ENCODE peak calls at places on chromosomes 7 and 10, in eight cellular contexts. One of them, this sample, is unnamed.

GRCh38 chr10:22623624-22624263 is 90.6 kb downstream of the PIP4K2A start:
- DNase-seq in foreskin fibroblast: no peak
- DNase-seq in fibroblast of the aortic adventitia: no peak
- DNase-seq in HFFc6: no peak
- DNase-seq in transverse colon: no peak
- DNase-seq in OCI-LY7: no peak
- DNase-seq in D721Med: no peak
- DNase-seq in fibroblast of lung: peak
- DNase-seq in this sample: no peak

GRCh38 chr7:19572566-19572965 is 136.3 kb downstream of the POLR1F start:
- DNase-seq in foreskin fibroblast: no peak
- DNase-seq in fibroblast of the aortic adventitia: peak
- DNase-seq in HFFc6: no peak
- DNase-seq in transverse colon: no peak
- DNase-seq in OCI-LY7: no peak
- DNase-seq in D721Med: no peak
- DNase-seq in fibroblast of lung: no peak
- DNase-seq in this sample: no peak

GRCh38 chr7:152076940-152077933 is 51.8 kb downstream of the GALNT11 start:
- DNase-seq in foreskin fibroblast: no peak
- DNase-seq in fibroblast of the aortic adventitia: peak
- DNase-seq in HFFc6: no peak
- DNase-seq in transverse colon: no peak
- DNase-seq in OCI-LY7: no peak
- DNase-seq in D721Med: no peak
- DNase-seq in fibroblast of lung: no peak
- DNase-seq in this sample: no peak

GRCh38 chr7:149784251-149784608 is 10.8 kb upstream of the ZNF467 start:
- DNase-seq in foreskin fibroblast: no peak
- DNase-seq in fibroblast of the aortic adventitia: no peak
- DNase-seq in HFFc6: no peak
- DNase-seq in transverse colon: no peak
- DNase-seq in OCI-LY7: no peak
- DNase-seq in D721Med: no peak
- DNase-seq in fibroblast of lung: no peak
- DNase-seq in this sample: no peak

GRCh38 chr7:39017369-39017768 is 39.7 kb downstream of the POU6F2 start:
- DNase-seq in foreskin fibroblast: no peak
- DNase-seq in fibroblast of the aortic adventitia: no peak
- DNase-seq in HFFc6: no peak
- DNase-seq in transverse colon: no peak
- DNase-seq in OCI-LY7: no peak
- DNase-seq in D721Med: no peak
- DNase-seq in fibroblast of lung: no peak
- DNase-seq in this sample: no peak

GRCh38 chr7:123026251-123026650 is 30.8 kb upstream of the TAS2R16 start:
- DNase-seq in foreskin fibroblast: no peak
- DNase-seq in fibroblast of the aortic adventitia: no peak
- DNase-seq in HFFc6: no peak
- DNase-seq in transverse colon: no peak
- DNase-seq in OCI-LY7: no peak
- DNase-seq in D721Med: no peak
- DNase-seq in fibroblast of lung: no peak
- DNase-seq in this sample: no peak

GRCh38 chr7:106717254-106717996 is 56.5 kb upstream of the CCDC71L start:
- DNase-seq in foreskin fibroblast: no peak
- DNase-seq in fibroblast of the aortic adventitia: no peak
- DNase-seq in HFFc6: peak
- DNase-seq in transverse colon: no peak
- DNase-seq in OCI-LY7: no peak
- DNase-seq in D721Med: no peak
- DNase-seq in fibroblast of lung: no peak
- DNase-seq in this sample: no peak

GRCh38 chr7:155643804-155644177 is 670 bp upstream of the RBM33 start:
- DNase-seq in foreskin fibroblast: peak
- DNase-seq in fibroblast of the aortic adventitia: peak
- DNase-seq in HFFc6: no peak
- DNase-seq in transverse colon: no peak
- DNase-seq in OCI-LY7: no peak
- DNase-seq in D721Med: peak
- DNase-seq in fibroblast of lung: no peak
- DNase-seq in this sample: no peak

GRCh38 chr7:24905996-24906770 is 73.8 kb downstream of the OSBPL3 start:
- DNase-seq in foreskin fibroblast: peak
- DNase-seq in fibroblast of the aortic adventitia: no peak
- DNase-seq in HFFc6: peak
- DNase-seq in transverse colon: no peak
- DNase-seq in OCI-LY7: no peak
- DNase-seq in D721Med: no peak
- DNase-seq in fibroblast of lung: no peak
- DNase-seq in this sample: no peak

GRCh38 chr7:15326044-15326644 is 235.7 kb downstream of the AGMO start:
- DNase-seq in foreskin fibroblast: peak
- DNase-seq in fibroblast of the aortic adventitia: peak
- DNase-seq in HFFc6: peak
- DNase-seq in transverse colon: no peak
- DNase-seq in OCI-LY7: peak
- DNase-seq in D721Med: no peak
- DNase-seq in fibroblast of lung: peak
- DNase-seq in this sample: no peak

GRCh38 chr7:107230334-107230733 is 61.5 kb downstream of the HBP1 start:
- DNase-seq in foreskin fibroblast: no peak
- DNase-seq in fibroblast of the aortic adventitia: peak
- DNase-seq in HFFc6: no peak
- DNase-seq in transverse colon: no peak
- DNase-seq in OCI-LY7: no peak
- DNase-seq in D721Med: no peak
- DNase-seq in fibroblast of lung: peak
- DNase-seq in this sample: no peak

GRCh38 chr10:118341678-118342637 is at the start of gene FAM204A:
- DNase-seq in foreskin fibroblast: peak
- DNase-seq in fibroblast of the aortic adventitia: peak
- DNase-seq in HFFc6: peak
- DNase-seq in transverse colon: peak
- DNase-seq in OCI-LY7: peak
- DNase-seq in D721Med: peak
- DNase-seq in fibroblast of lung: peak
- DNase-seq in this sample: peak
- TF ChIP-seq CTCF in foreskin fibroblast: no peak
- TF ChIP-seq CTCF in fibroblast of the aortic adventitia: no peak
- TF ChIP-seq CTCF in HFFc6: no peak
- TF ChIP-seq CTCF in transverse colon: no peak
- TF ChIP-seq CTCF in OCI-LY7: no peak
- TF ChIP-seq CTCF in D721Med: no peak
- TF ChIP-seq CTCF in fibroblast of lung: no peak
- TF ChIP-seq CTCF in this sample: no peak

GRCh38 chr10:93315261-93315660 is 166.9 kb downstream of the MYOF start:
- DNase-seq in foreskin fibroblast: no peak
- DNase-seq in fibroblast of the aortic adventitia: no peak
- DNase-seq in HFFc6: no peak
- DNase-seq in transverse colon: no peak
- DNase-seq in OCI-LY7: no peak
- DNase-seq in D721Med: no peak
- DNase-seq in fibroblast of lung: no peak
- DNase-seq in this sample: no peak
- TF ChIP-seq CTCF in foreskin fibroblast: no peak
- TF ChIP-seq CTCF in fibroblast of the aortic adventitia: no peak
- TF ChIP-seq CTCF in HFFc6: no peak
- TF ChIP-seq CTCF in transverse colon: no peak
- TF ChIP-seq CTCF in OCI-LY7: no peak
- TF ChIP-seq CTCF in D721Med: no peak
- TF ChIP-seq CTCF in fibroblast of lung: no peak
- TF ChIP-seq CTCF in this sample: no peak

GRCh38 chr7:150895809-150896208 is 43.5 kb downstream of the AOC1 start:
- DNase-seq in foreskin fibroblast: no peak
- DNase-seq in fibroblast of the aortic adventitia: no peak
- DNase-seq in HFFc6: no peak
- DNase-seq in transverse colon: no peak
- DNase-seq in OCI-LY7: peak
- DNase-seq in D721Med: no peak
- DNase-seq in fibroblast of lung: no peak
- DNase-seq in this sample: no peak
- TF ChIP-seq CTCF in foreskin fibroblast: no peak
- TF ChIP-seq CTCF in fibroblast of the aortic adventitia: no peak
- TF ChIP-seq CTCF in HFFc6: no peak
- TF ChIP-seq CTCF in transverse colon: no peak
- TF ChIP-seq CTCF in OCI-LY7: peak
- TF ChIP-seq CTCF in D721Med: no peak
- TF ChIP-seq CTCF in fibroblast of lung: no peak
- TF ChIP-seq CTCF in this sample: no peak

GRCh38 chr7:3482147-3482921 is 181.3 kb downstream of the SDK1 start:
- DNase-seq in foreskin fibroblast: no peak
- DNase-seq in fibroblast of the aortic adventitia: peak
- DNase-seq in HFFc6: no peak
- DNase-seq in transverse colon: peak
- DNase-seq in OCI-LY7: peak
- DNase-seq in D721Med: no peak
- DNase-seq in fibroblast of lung: peak
- DNase-seq in this sample: no peak
- TF ChIP-seq CTCF in foreskin fibroblast: peak
- TF ChIP-seq CTCF in fibroblast of the aortic adventitia: peak
- TF ChIP-seq CTCF in HFFc6: peak
- TF ChIP-seq CTCF in transverse colon: peak
- TF ChIP-seq CTCF in OCI-LY7: peak
- TF ChIP-seq CTCF in D721Med: peak
- TF ChIP-seq CTCF in fibroblast of lung: peak
- TF ChIP-seq CTCF in this sample: peak

DNA sequence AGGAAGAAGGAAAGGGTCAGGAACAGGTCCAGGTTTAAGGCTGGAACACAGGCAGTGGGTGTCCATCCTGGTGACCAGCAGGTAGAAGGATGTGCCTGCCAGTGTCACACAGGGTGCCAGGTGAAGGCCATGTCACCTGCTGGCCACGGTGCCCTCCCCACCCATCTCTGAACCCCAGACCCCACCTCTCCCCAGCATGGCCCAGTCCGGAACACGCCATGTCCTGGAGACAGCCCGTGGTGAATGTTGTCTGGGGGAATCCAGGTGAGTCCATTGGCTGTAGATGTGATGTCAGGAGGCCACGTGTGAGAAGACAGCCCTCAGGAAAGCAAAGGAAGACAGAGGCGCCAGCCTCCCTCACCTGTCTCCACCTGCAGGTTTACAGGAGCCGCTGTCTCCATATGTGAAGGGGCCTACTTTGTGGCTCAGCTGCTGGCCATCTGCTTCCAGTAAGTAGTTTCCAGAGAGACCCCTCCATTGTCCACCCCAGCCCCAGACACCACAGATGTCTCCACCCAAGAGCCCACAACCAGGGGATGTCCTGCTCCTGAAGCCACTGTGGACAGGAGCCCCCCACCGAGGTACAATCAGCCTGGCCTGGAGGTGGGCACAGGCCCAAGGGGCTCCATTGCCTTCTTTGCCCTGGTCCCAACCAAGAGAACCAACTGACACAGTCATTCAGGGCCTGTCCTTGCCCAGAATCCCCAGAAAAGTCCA is 20.6 kb downstream of the TMEM72 start:
- DNase-seq in foreskin fibroblast: no peak
- DNase-seq in fibroblast of the aortic adventitia: no peak
- DNase-seq in HFFc6: no peak
- DNase-seq in transverse colon: no peak
- DNase-seq in OCI-LY7: no peak
- DNase-seq in D721Med: no peak
- DNase-seq in fibroblast of lung: no peak
- DNase-seq in this sample: no peak
- TF ChIP-seq CTCF in foreskin fibroblast: no peak
- TF ChIP-seq CTCF in fibroblast of the aortic adventitia: no peak
- TF ChIP-seq CTCF in HFFc6: no peak
- TF ChIP-seq CTCF in transverse colon: no peak
- TF ChIP-seq CTCF in OCI-LY7: no peak
- TF ChIP-seq CTCF in D721Med: no peak
- TF ChIP-seq CTCF in fibroblast of lung: no peak
- TF ChIP-seq CTCF in this sample: no peak

DNA sequence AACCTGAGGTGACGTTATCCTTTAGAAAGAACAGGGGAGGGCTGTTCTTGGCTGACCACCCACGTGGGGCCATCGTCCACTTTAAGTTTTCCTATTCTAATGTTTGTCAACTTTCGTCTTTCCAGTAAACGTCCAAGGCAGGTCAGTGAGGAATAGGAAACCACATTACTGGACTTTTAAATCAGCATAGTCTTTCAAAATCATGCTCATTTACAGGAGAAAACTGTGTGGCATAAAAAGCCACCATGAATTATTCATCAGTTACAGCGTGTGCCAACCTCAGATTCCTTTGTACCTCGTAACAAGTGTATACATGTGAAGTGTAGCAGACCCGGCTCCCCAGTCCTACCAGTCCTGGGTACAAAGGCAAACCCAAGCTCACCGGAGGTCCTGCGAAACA is 25.1 kb upstream of the ABLIM1 start:
- DNase-seq in foreskin fibroblast: no peak
- DNase-seq in fibroblast of the aortic adventitia: no peak
- DNase-seq in HFFc6: no peak
- DNase-seq in transverse colon: no peak
- DNase-seq in OCI-LY7: no peak
- DNase-seq in D721Med: no peak
- DNase-seq in fibroblast of lung: no peak
- DNase-seq in this sample: no peak
- TF ChIP-seq CTCF in foreskin fibroblast: no peak
- TF ChIP-seq CTCF in fibroblast of the aortic adventitia: no peak
- TF ChIP-seq CTCF in HFFc6: no peak
- TF ChIP-seq CTCF in transverse colon: no peak
- TF ChIP-seq CTCF in OCI-LY7: no peak
- TF ChIP-seq CTCF in D721Med: no peak
- TF ChIP-seq CTCF in fibroblast of lung: no peak
- TF ChIP-seq CTCF in this sample: no peak

DNA sequence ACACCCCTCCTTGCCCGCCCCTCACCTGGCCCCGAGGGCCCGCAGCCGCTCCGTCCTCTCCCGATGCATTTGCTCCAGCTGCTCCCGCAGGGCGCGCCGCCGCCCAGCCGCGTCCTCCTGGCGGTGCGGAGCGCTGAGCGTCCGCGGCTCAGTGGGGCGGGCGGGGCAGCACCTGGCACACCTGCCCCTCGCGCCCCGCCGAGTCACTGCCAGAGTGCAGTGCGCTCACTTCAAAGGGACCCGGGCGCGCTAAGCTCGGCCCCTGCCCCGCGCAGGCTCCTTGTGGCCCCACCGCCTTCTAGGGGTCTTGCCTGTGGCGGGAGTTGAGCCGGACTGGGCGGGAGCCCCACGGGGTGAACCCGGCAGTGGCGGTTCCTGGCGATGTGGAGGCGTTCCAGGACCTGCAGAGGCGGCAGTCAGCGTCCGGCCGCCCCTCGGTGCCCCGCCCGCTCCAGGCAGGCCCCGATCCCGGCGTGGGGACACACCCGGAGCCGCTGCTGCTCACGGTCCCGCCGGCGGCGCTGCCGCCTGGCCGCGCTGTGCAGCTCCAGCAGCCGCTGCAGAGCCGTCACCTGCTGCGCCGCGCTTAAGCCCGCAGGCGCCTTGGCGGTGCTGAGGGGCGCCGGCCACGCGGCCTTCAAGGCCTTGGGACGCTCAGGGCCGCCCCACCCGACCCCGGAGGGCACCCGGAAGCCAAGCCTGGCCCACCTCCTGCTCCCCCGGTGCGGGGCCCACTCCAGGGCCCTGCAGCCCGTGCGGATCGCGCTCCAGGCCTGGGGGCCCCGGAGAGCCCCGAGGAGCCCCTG is 6.7 kb downstream of the ATP6V1F start:
- DNase-seq in foreskin fibroblast: peak
- DNase-seq in fibroblast of the aortic adventitia: no peak
- DNase-seq in HFFc6: no peak
- DNase-seq in transverse colon: peak
- DNase-seq in OCI-LY7: peak
- DNase-seq in D721Med: no peak
- DNase-seq in fibroblast of lung: peak
- DNase-seq in this sample: no peak
- TF ChIP-seq CTCF in foreskin fibroblast: peak
- TF ChIP-seq CTCF in fibroblast of the aortic adventitia: no peak
- TF ChIP-seq CTCF in HFFc6: no peak
- TF ChIP-seq CTCF in transverse colon: peak
- TF ChIP-seq CTCF in OCI-LY7: no peak
- TF ChIP-seq CTCF in D721Med: peak
- TF ChIP-seq CTCF in fibroblast of lung: no peak
- TF ChIP-seq CTCF in this sample: no peak